ENCODE peak calls at places on chromosomes 12 and 14, in five cellular contexts. B is AG04450, P is psoas muscle, I is OCI-LY7, G is GM23248. C is an unnamed sample.

GRCh38 chr12:28998662-28999120 is 150.4 kb upstream of the FAR2 start:
- DNase-seq in B (peak; percentile 1), P (no peak), I (no peak), G (peak; percentile 69), C (no peak)

GRCh38 chr12:116687888-116688287 is 50.0 kb downstream of the SPRING1 start:
- DNase-seq in B (no peak), P (peak; percentile 70), I (peak; percentile 43), G (peak; percentile 48), C (peak; percentile 43)

GRCh38 chr12:34126239-34126641 is 103.9 kb downstream of the ALG10 start:
- DNase-seq in B (no peak), P (no peak), I (no peak), G (peak; percentile 9), C (no peak)

GRCh38 chr14:100015251-100015655 is 50.0 kb upstream of the EVL start:
- DNase-seq in B (no peak), P (no peak), I (peak; percentile 22), G (no peak), C (no peak)

GRCh38 chr12:560666-561065 is 100.9 kb downstream of the B4GALNT3 start:
- DNase-seq in B (no peak), P (no peak), I (no peak), G (no peak), C (no peak)

GRCh38 chr14:78319826-78320635 is 149.9 kb downstream of the NRXN3 start:
- DNase-seq in B (no peak), P (no peak), I (no peak), G (no peak), C (no peak)

GRCh38 chr12:29053567-29053966 is 95.5 kb upstream of the FAR2 start:
- DNase-seq in B (no peak), P (no peak), I (peak; percentile 36), G (no peak), C (no peak)

GRCh38 chr12:46342562-46343033 is 30.0 kb downstream of the SLC38A2 start:
- DNase-seq in B (no peak), P (no peak), I (peak; percentile 48), G (peak; percentile 63), C (peak; percentile 60)

GRCh38 chr12:90908465-90908864 is 46.5 kb downstream of the CCER1 start:
- DNase-seq in B (no peak), P (no peak), I (no peak), G (peak; percentile 75), C (no peak)

GRCh38 chr12:49961993-49962764 is 507 bp downstream of the AQP5 start:
- DNase-seq in B (no peak), P (no peak), I (no peak), G (no peak), C (no peak)

GRCh38 chr12:49957570-49957967 is 4.1 kb upstream of the AQP5 start:
- DNase-seq in B (no peak), P (no peak), I (no peak), G (no peak), C (no peak)

GRCh38 chr12:49960474-49961110 is 1.1 kb upstream of the AQP5 start:
- DNase-seq in B (no peak), P (no peak), I (no peak), G (no peak), C (no peak)

GRCh38 chr12:49961111-49961922 is at the start of gene AQP5:
- DNase-seq in B (no peak), P (no peak), I (no peak), G (peak; percentile 26), C (no peak)

DNA sequence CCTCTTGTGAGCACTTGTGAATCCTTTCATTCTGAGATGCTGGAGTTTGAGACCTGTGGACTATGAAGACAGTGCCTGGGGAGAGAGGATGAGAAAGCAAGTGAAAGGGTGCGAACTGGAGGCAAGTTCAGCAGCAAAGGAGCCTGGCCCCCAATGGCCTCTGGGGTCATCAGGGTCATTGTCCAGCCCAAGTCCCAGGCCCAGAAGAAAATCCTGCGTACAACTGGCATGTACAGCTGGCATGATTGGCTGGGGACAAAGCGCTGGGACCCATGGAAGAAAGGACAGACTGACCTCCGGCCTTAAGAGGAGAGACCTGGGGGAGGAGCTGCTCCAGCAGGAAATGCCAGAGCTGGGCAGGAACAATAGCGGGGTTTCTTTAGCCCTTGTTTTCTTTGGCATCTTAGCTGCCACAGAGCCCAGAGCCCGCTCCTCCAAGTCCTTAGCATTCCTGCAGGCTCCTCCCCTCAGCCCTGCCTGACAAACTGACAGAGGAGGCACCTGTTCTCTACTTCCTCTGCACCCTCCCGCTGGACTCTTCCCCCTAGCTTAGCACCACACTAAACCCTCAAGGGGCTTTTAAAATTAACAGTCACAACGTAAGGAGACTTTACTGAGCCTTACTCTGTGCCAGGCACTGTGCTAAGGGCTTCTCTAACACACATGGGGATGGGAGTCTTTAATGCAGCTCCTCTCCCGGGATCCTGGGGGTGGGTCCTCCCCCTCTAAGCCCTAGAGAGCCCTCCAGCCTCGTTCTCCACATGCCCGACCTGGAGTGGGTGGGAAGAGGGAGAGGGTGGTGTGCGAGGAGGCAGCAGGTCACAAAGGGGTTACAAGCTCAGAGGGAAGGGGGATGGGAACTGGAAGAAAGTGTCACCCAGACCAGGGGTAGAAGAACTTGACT is 1.9 kb upstream of the AQP5 start:
- DNase-seq in B (no peak), P (no peak), I (peak; percentile 47), G (no peak), C (peak; percentile 42)
- H3K27ac ChIP-seq in B (no peak overlapping the region), P (no peak overlapping the region), I (no peak overlapping the region), G (no peak overlapping the region), C (peak overlapping the region; percentile 5)

GRCh38 chr14:97697772-97698171 is 900.6 kb downstream of the VRK1 start:
- DNase-seq in B (no peak), P (no peak), I (no peak), G (no peak), C (no peak)
- H3K27ac ChIP-seq in B (no peak overlapping the region), P (no peak overlapping the region), I (no peak overlapping the region), G (no peak overlapping the region), C (no peak overlapping the region)

DNA sequence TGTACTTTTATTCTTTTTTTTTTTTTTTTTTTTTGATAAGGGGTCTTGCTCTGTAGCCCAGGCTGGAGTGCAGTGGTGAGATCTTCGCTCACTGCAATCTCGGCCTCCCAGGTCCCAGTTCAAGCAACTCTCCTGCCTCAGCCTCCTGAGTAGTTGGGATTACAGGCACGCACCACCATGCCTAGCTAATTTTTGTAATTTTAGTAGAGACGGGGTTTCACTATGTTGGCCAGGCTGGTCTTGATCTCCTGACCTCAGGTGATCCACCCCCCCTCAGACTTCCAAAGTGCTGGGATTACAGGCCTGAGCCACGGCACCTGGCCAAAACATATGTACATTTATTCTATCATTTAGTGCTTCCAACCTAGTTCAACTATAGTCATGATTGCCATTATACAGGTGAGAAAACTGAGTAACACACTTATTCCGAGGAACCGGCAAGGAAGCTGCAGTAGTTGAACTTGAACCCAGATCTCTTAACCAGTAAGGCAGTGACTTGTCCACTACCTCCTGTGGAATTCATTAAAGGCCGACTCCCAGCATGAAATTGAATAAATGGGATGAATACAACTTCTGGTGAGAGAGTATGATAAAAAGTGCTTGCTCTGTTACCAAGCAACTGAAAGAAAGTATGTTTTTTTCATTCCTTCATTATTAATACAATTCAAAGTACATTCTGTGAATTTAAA is 755 bp upstream of the ATF7IP start:
- DNase-seq in B (no peak), P (no peak), I (no peak), G (no peak), C (no peak)
- H3K27ac ChIP-seq in B (no peak overlapping the region), P (peak overlapping the region; percentile 97), I (peak overlapping the region; percentile 51), G (peak overlapping the region; percentile 95), C (peak overlapping the region; percentile 99)

GRCh38 chr12:111414711-111415252 is 9.1 kb downstream of the SH2B3 start:
- DNase-seq in B (no peak), P (no peak), I (no peak), G (no peak), C (no peak)

GRCh38 chr12:111411187-111411764 is 5.6 kb downstream of the SH2B3 start:
- DNase-seq in B (no peak), P (no peak), I (no peak), G (peak; percentile 12), C (peak; percentile 49)

GRCh38 chr12:111412007-111412829 is 6.5 kb downstream of the SH2B3 start:
- DNase-seq in B (no peak), P (no peak), I (no peak), G (peak; percentile 17), C (no peak)

GRCh38 chr12:111412830-111413441 is 7.2 kb downstream of the SH2B3 start:
- DNase-seq in B (no peak), P (no peak), I (no peak), G (peak; percentile 45), C (no peak)

GRCh38 chr12:111413442-111414086 is 7.8 kb downstream of the SH2B3 start:
- DNase-seq in B (no peak), P (no peak), I (no peak), G (peak; percentile 89), C (peak; percentile 46)
- H3K27ac ChIP-seq in B (peak overlapping the region; percentile 61), P (peak overlapping the region; percentile 74), I (peak overlapping the region; percentile 41), G (peak overlapping the region; percentile 84), C (peak overlapping the region; percentile 46)

GRCh38 chr12:3493225-3494049 is 2.4 kb downstream of the PRMT8 start:
- DNase-seq in B (no peak), P (peak; percentile 61), I (no peak), G (no peak), C (peak; percentile 23)

GRCh38 chr12:3489057-3489456 is 1.9 kb upstream of the PRMT8 start:
- DNase-seq in B (no peak), P (no peak), I (no peak), G (peak; percentile 39), C (no peak)

GRCh38 chr12:3492868-3493224 is 1.8 kb downstream of the PRMT8 start:
- DNase-seq in B (no peak), P (no peak), I (no peak), G (no peak), C (no peak)

GRCh38 chr12:3490848-3491382 is at the start of gene PRMT8:
- DNase-seq in B (no peak), P (no peak), I (no peak), G (peak; percentile 36), C (peak; percentile 20)

DNA sequence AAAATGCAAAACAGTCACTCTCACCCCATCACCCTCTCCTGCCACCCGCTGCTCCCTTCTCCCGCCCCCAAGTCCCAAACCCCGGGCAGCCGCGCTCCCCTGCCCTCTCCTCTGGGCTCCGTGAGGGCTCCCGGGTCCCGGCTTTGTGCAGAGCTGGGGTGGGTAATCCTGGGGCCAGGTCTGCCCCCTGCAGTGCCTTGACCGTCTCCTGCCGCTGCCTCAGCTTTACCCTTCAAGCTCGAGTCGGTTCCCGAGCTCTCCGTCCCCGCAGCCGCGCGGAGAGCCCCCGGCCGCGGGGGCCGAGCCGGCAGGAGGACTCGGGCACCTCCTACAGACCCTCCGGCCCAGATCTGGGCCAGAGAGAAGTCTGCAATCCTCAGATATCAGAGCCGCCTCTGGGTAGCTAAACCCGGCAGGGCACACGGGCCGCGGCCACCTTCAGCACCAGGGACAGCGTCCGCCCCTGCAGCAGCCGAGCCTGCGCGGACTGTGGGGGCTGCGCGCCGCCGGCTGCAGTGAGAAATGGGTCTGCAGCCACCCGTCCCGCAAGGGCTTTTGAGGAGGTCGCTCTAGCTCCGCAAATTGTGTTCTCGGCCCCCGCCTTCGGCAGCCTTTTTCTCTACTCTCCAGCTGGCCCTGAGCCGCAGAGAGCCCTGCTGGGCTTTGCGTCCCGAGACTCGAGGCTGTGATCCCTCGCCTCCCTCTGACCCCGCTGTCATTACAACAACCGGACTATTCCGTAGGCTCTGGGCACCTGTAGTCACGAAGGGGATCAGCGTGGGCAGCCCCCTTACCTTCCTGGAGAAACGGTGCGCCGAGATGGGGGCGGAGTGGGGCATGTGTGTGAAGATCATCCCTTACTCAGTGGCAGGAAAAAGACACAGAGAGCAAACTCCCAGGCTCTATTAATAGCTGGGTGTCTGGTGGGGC is 1.2 kb downstream of the PRMT8 start:
- DNase-seq in B (peak; percentile 10), P (peak; percentile 76), I (no peak), G (peak; percentile 74), C (peak; percentile 72)
- H3K27ac ChIP-seq in B (no peak overlapping the region), P (no peak overlapping the region), I (no peak overlapping the region), G (no peak overlapping the region), C (no peak overlapping the region)

C was measured in body of pancreas.